ENCODE peak calls at places on chromosomes 4 and X, in ten cellular contexts. One of them, this sample, is unnamed.

GRCh38 chr4:55447826-55448225 is 52.1 kb downstream of the TMEM165 start:
- DNase-seq in cardiac fibroblast: peak; percentile 56
- DNase-seq in RWPE1: no peak
- DNase-seq in CD4-positive, alpha-beta T cell: no peak
- DNase-seq in glutamatergic neuron: no peak
- DNase-seq in progenitor cell of endocrine pancreas: no peak
- DNase-seq in uterus: no peak
- DNase-seq in fibroblast of mammary gland: peak; percentile 57
- DNase-seq in OCI-LY7: no peak
- DNase-seq in AG04450: no peak
- DNase-seq in this sample: no peak

GRCh38 chrX:68196939-68197791 is 236.1 kb downstream of the OPHN1 start:
- DNase-seq in cardiac fibroblast: peak; percentile 56
- DNase-seq in RWPE1: peak; percentile 60
- DNase-seq in CD4-positive, alpha-beta T cell: no peak
- DNase-seq in glutamatergic neuron: peak; percentile 15
- DNase-seq in progenitor cell of endocrine pancreas: peak; percentile 11
- DNase-seq in uterus: peak; percentile 13
- DNase-seq in fibroblast of mammary gland: peak; percentile 53
- DNase-seq in OCI-LY7: peak; percentile 37
- DNase-seq in AG04450: no peak
- DNase-seq in this sample: peak; percentile 4

GRCh38 chr4:4377683-4378082 is 9.2 kb upstream of the NSG1 start:
- DNase-seq in cardiac fibroblast: no peak
- DNase-seq in RWPE1: no peak
- DNase-seq in CD4-positive, alpha-beta T cell: no peak
- DNase-seq in glutamatergic neuron: peak; percentile 75
- DNase-seq in progenitor cell of endocrine pancreas: no peak
- DNase-seq in uterus: no peak
- DNase-seq in fibroblast of mammary gland: no peak
- DNase-seq in OCI-LY7: no peak
- DNase-seq in AG04450: no peak
- DNase-seq in this sample: no peak

GRCh38 chr4:103478729-103479128 is 241.1 kb downstream of the TACR3 start:
- DNase-seq in cardiac fibroblast: no peak
- DNase-seq in RWPE1: no peak
- DNase-seq in CD4-positive, alpha-beta T cell: no peak
- DNase-seq in glutamatergic neuron: no peak
- DNase-seq in progenitor cell of endocrine pancreas: no peak
- DNase-seq in uterus: no peak
- DNase-seq in fibroblast of mammary gland: peak; percentile 45
- DNase-seq in OCI-LY7: no peak
- DNase-seq in AG04450: no peak
- DNase-seq in this sample: no peak

GRCh38 chr4:80196259-80197131 is 808 bp upstream of the PRDM8 start:
- DNase-seq in cardiac fibroblast: no peak
- DNase-seq in RWPE1: no peak
- DNase-seq in CD4-positive, alpha-beta T cell: no peak
- DNase-seq in glutamatergic neuron: peak; percentile 67
- DNase-seq in progenitor cell of endocrine pancreas: no peak
- DNase-seq in uterus: no peak
- DNase-seq in fibroblast of mammary gland: no peak
- DNase-seq in OCI-LY7: no peak
- DNase-seq in AG04450: no peak
- DNase-seq in this sample: no peak

GRCh38 chr4:43987331-43987944 is 461.2 kb downstream of the KCTD8 start:
- DNase-seq in cardiac fibroblast: no peak
- DNase-seq in RWPE1: no peak
- DNase-seq in CD4-positive, alpha-beta T cell: no peak
- DNase-seq in glutamatergic neuron: no peak
- DNase-seq in progenitor cell of endocrine pancreas: no peak
- DNase-seq in uterus: no peak
- DNase-seq in fibroblast of mammary gland: no peak
- DNase-seq in OCI-LY7: no peak
- DNase-seq in AG04450: no peak
- DNase-seq in this sample: no peak

GRCh38 chr4:102139132-102139573 is 206.1 kb downstream of the SLC39A8 start:
- DNase-seq in cardiac fibroblast: peak; percentile 79
- DNase-seq in RWPE1: peak; percentile 54
- DNase-seq in CD4-positive, alpha-beta T cell: no peak
- DNase-seq in glutamatergic neuron: no peak
- DNase-seq in progenitor cell of endocrine pancreas: no peak
- DNase-seq in uterus: no peak
- DNase-seq in fibroblast of mammary gland: peak; percentile 75
- DNase-seq in OCI-LY7: no peak
- DNase-seq in AG04450: no peak
- DNase-seq in this sample: no peak

GRCh38 chr4:141006236-141006802 is 127.0 kb downstream of the RNF150 start:
- DNase-seq in cardiac fibroblast: no peak
- DNase-seq in RWPE1: no peak
- DNase-seq in CD4-positive, alpha-beta T cell: no peak
- DNase-seq in glutamatergic neuron: no peak
- DNase-seq in progenitor cell of endocrine pancreas: no peak
- DNase-seq in uterus: no peak
- DNase-seq in fibroblast of mammary gland: no peak
- DNase-seq in OCI-LY7: no peak
- DNase-seq in AG04450: no peak
- DNase-seq in this sample: no peak

GRCh38 chrX:16870095-16870860 is at the start of gene RBBP7:
- DNase-seq in cardiac fibroblast: peak; percentile 93
- DNase-seq in RWPE1: peak; percentile 81
- DNase-seq in CD4-positive, alpha-beta T cell: peak; percentile 96
- DNase-seq in glutamatergic neuron: peak; percentile 90
- DNase-seq in progenitor cell of endocrine pancreas: peak; percentile 97
- DNase-seq in uterus: peak; percentile 97
- DNase-seq in fibroblast of mammary gland: peak; percentile 90
- DNase-seq in OCI-LY7: peak; percentile 89
- DNase-seq in AG04450: peak; percentile 72
- DNase-seq in this sample: peak; percentile 95

GRCh38 chr4:6692806-6693205 is 872 bp upstream of the S100P start:
- DNase-seq in cardiac fibroblast: peak; percentile 30
- DNase-seq in RWPE1: no peak
- DNase-seq in CD4-positive, alpha-beta T cell: no peak
- DNase-seq in glutamatergic neuron: no peak
- DNase-seq in progenitor cell of endocrine pancreas: no peak
- DNase-seq in uterus: no peak
- DNase-seq in fibroblast of mammary gland: peak; percentile 42
- DNase-seq in OCI-LY7: no peak
- DNase-seq in AG04450: no peak
- DNase-seq in this sample: no peak

GRCh38 chr4:173073939-173074500 is 94.6 kb upstream of the GALNT7 start:
- DNase-seq in cardiac fibroblast: no peak
- DNase-seq in RWPE1: peak; percentile 2
- DNase-seq in CD4-positive, alpha-beta T cell: no peak
- DNase-seq in glutamatergic neuron: no peak
- DNase-seq in progenitor cell of endocrine pancreas: no peak
- DNase-seq in uterus: no peak
- DNase-seq in fibroblast of mammary gland: no peak
- DNase-seq in OCI-LY7: no peak
- DNase-seq in AG04450: no peak
- DNase-seq in this sample: no peak

GRCh38 chr4:75895744-75896314 is 6.4 kb downstream of the PPEF2 start:
- DNase-seq in cardiac fibroblast: peak; percentile 36
- DNase-seq in RWPE1: peak; percentile 20
- DNase-seq in CD4-positive, alpha-beta T cell: no peak
- DNase-seq in glutamatergic neuron: no peak
- DNase-seq in progenitor cell of endocrine pancreas: no peak
- DNase-seq in uterus: no peak
- DNase-seq in fibroblast of mammary gland: peak; percentile 38
- DNase-seq in OCI-LY7: peak; percentile 51
- DNase-seq in AG04450: no peak
- DNase-seq in this sample: no peak

GRCh38 chr4:8559524-8560264 is 20.5 kb upstream of the GPR78 start:
- DNase-seq in cardiac fibroblast: no peak
- DNase-seq in RWPE1: no peak
- DNase-seq in CD4-positive, alpha-beta T cell: no peak
- DNase-seq in glutamatergic neuron: peak; percentile 2
- DNase-seq in progenitor cell of endocrine pancreas: no peak
- DNase-seq in uterus: no peak
- DNase-seq in fibroblast of mammary gland: no peak
- DNase-seq in OCI-LY7: no peak
- DNase-seq in AG04450: no peak
- DNase-seq in this sample: no peak

GRCh38 chr4:47531241-47531953 is 46.3 kb downstream of the ATP10D start:
- DNase-seq in cardiac fibroblast: peak; percentile 77
- DNase-seq in RWPE1: peak; percentile 70
- DNase-seq in CD4-positive, alpha-beta T cell: peak; percentile 36
- DNase-seq in glutamatergic neuron: no peak
- DNase-seq in progenitor cell of endocrine pancreas: no peak
- DNase-seq in uterus: no peak
- DNase-seq in fibroblast of mammary gland: peak; percentile 88
- DNase-seq in OCI-LY7: no peak
- DNase-seq in AG04450: peak; percentile 47
- DNase-seq in this sample: no peak

GRCh38 chr4:80268081-80268823 is 1.8 kb downstream of the FGF5 start:
- DNase-seq in cardiac fibroblast: no peak
- DNase-seq in RWPE1: no peak
- DNase-seq in CD4-positive, alpha-beta T cell: no peak
- DNase-seq in glutamatergic neuron: peak; percentile 30
- DNase-seq in progenitor cell of endocrine pancreas: no peak
- DNase-seq in uterus: no peak
- DNase-seq in fibroblast of mammary gland: peak; percentile 42
- DNase-seq in OCI-LY7: no peak
- DNase-seq in AG04450: no peak
- DNase-seq in this sample: no peak

DNA sequence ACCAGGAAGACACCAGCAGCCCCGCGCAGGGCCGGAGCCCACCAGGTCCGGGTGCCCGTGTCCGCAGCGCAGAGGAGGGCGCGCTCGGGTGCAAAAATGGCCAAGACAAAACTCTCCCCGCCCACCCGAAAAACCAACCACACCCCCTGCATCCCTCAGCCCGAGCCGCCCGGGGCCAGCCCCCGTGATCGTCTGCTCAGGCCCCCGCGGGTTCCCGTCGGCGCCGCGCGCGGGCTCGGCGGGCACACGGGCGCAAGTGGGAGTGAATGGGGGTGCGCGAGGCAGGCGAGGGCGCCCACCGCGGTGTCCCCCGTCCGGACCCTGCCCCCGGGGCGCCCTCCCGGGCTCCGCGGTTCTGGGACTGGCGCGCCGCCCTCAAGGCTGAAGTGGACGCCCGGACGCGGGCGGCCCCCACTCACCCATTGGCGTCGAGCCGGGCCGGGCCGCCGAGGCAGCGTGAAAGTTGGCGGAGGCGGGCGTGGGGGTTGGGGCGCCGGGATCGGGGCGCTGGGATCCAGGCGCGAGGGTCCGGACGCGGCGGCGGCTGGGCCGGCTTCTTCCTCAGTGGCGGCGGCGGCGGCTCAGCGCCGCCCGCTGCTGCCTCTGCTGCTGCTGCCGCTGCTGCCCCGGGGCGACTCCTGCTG is 390 bp downstream of the SH3KBP1 start:
- DNase-seq in cardiac fibroblast: peak; percentile 8
- DNase-seq in RWPE1: peak; percentile 7
- DNase-seq in CD4-positive, alpha-beta T cell: peak; percentile 17
- DNase-seq in glutamatergic neuron: peak; percentile 23
- DNase-seq in progenitor cell of endocrine pancreas: peak; percentile 10
- DNase-seq in uterus: peak; percentile 24
- DNase-seq in fibroblast of mammary gland: no peak
- DNase-seq in OCI-LY7: no peak
- DNase-seq in AG04450: no peak
- DNase-seq in this sample: peak; percentile 8
- TF ChIP-seq CTCF in cardiac fibroblast: no peak
- TF ChIP-seq CTCF in RWPE1: no peak
- TF ChIP-seq CTCF in CD4-positive, alpha-beta T cell: no peak
- TF ChIP-seq CTCF in glutamatergic neuron: no peak
- TF ChIP-seq CTCF in progenitor cell of endocrine pancreas: no peak
- TF ChIP-seq CTCF in uterus: no peak
- TF ChIP-seq CTCF in fibroblast of mammary gland: no peak
- TF ChIP-seq CTCF in OCI-LY7: no peak
- TF ChIP-seq CTCF in AG04450: no peak
- TF ChIP-seq CTCF in this sample: no peak

GRCh38 chrX:42978655-42979379 is 200.9 kb upstream of the PPP1R2C start:
- DNase-seq in cardiac fibroblast: no peak
- DNase-seq in RWPE1: no peak
- DNase-seq in CD4-positive, alpha-beta T cell: no peak
- DNase-seq in glutamatergic neuron: no peak
- DNase-seq in progenitor cell of endocrine pancreas: no peak
- DNase-seq in uterus: no peak
- DNase-seq in fibroblast of mammary gland: no peak
- DNase-seq in OCI-LY7: no peak
- DNase-seq in AG04450: no peak
- DNase-seq in this sample: no peak

GRCh38 chrX:42975906-42976305 is 197.9 kb upstream of the PPP1R2C start:
- DNase-seq in cardiac fibroblast: no peak
- DNase-seq in RWPE1: no peak
- DNase-seq in CD4-positive, alpha-beta T cell: no peak
- DNase-seq in glutamatergic neuron: no peak
- DNase-seq in progenitor cell of endocrine pancreas: no peak
- DNase-seq in uterus: no peak
- DNase-seq in fibroblast of mammary gland: no peak
- DNase-seq in OCI-LY7: no peak
- DNase-seq in AG04450: no peak
- DNase-seq in this sample: no peak

GRCh38 chrX:42973321-42973720 is 195.4 kb upstream of the PPP1R2C start:
- DNase-seq in cardiac fibroblast: no peak
- DNase-seq in RWPE1: no peak
- DNase-seq in CD4-positive, alpha-beta T cell: no peak
- DNase-seq in glutamatergic neuron: no peak
- DNase-seq in progenitor cell of endocrine pancreas: no peak
- DNase-seq in uterus: no peak
- DNase-seq in fibroblast of mammary gland: no peak
- DNase-seq in OCI-LY7: no peak
- DNase-seq in AG04450: no peak
- DNase-seq in this sample: no peak

GRCh38 chrX:42976729-42977366 is 198.9 kb upstream of the PPP1R2C start:
- DNase-seq in cardiac fibroblast: no peak
- DNase-seq in RWPE1: no peak
- DNase-seq in CD4-positive, alpha-beta T cell: no peak
- DNase-seq in glutamatergic neuron: no peak
- DNase-seq in progenitor cell of endocrine pancreas: no peak
- DNase-seq in uterus: no peak
- DNase-seq in fibroblast of mammary gland: no peak
- DNase-seq in OCI-LY7: peak; percentile 19
- DNase-seq in AG04450: no peak
- DNase-seq in this sample: no peak
- TF ChIP-seq CTCF in cardiac fibroblast: no peak
- TF ChIP-seq CTCF in RWPE1: no peak
- TF ChIP-seq CTCF in CD4-positive, alpha-beta T cell: no peak
- TF ChIP-seq CTCF in glutamatergic neuron: no peak
- TF ChIP-seq CTCF in progenitor cell of endocrine pancreas: no peak
- TF ChIP-seq CTCF in uterus: no peak
- TF ChIP-seq CTCF in fibroblast of mammary gland: no peak
- TF ChIP-seq CTCF in OCI-LY7: peak; percentile 49
- TF ChIP-seq CTCF in AG04450: no peak
- TF ChIP-seq CTCF in this sample: no peak

GRCh38 chr4:53748328-53748772 is 157.1 kb upstream of the LNX1 start:
- DNase-seq in cardiac fibroblast: no peak
- DNase-seq in RWPE1: no peak
- DNase-seq in CD4-positive, alpha-beta T cell: no peak
- DNase-seq in glutamatergic neuron: no peak
- DNase-seq in progenitor cell of endocrine pancreas: no peak
- DNase-seq in uterus: no peak
- DNase-seq in fibroblast of mammary gland: no peak
- DNase-seq in OCI-LY7: peak; percentile 99
- DNase-seq in AG04450: no peak
- DNase-seq in this sample: no peak
- TF ChIP-seq CTCF in cardiac fibroblast: no peak
- TF ChIP-seq CTCF in RWPE1: no peak
- TF ChIP-seq CTCF in CD4-positive, alpha-beta T cell: no peak
- TF ChIP-seq CTCF in glutamatergic neuron: no peak
- TF ChIP-seq CTCF in progenitor cell of endocrine pancreas: no peak
- TF ChIP-seq CTCF in uterus: no peak
- TF ChIP-seq CTCF in fibroblast of mammary gland: no peak
- TF ChIP-seq CTCF in OCI-LY7: no peak
- TF ChIP-seq CTCF in AG04450: no peak
- TF ChIP-seq CTCF in this sample: no peak

GRCh38 chrX:115679460-115679859 is 118.5 kb downstream of the PLS3 start:
- DNase-seq in cardiac fibroblast: peak; percentile 56
- DNase-seq in RWPE1: peak; percentile 24
- DNase-seq in CD4-positive, alpha-beta T cell: no peak
- DNase-seq in glutamatergic neuron: no peak
- DNase-seq in progenitor cell of endocrine pancreas: no peak
- DNase-seq in uterus: no peak
- DNase-seq in fibroblast of mammary gland: peak; percentile 46
- DNase-seq in OCI-LY7: no peak
- DNase-seq in AG04450: no peak
- DNase-seq in this sample: no peak
- TF ChIP-seq CTCF in cardiac fibroblast: peak; percentile 40
- TF ChIP-seq CTCF in RWPE1: peak; percentile 22
- TF ChIP-seq CTCF in CD4-positive, alpha-beta T cell: no peak
- TF ChIP-seq CTCF in glutamatergic neuron: no peak
- TF ChIP-seq CTCF in progenitor cell of endocrine pancreas: peak; percentile 41
- TF ChIP-seq CTCF in uterus: peak; percentile 50
- TF ChIP-seq CTCF in fibroblast of mammary gland: peak; percentile 56
- TF ChIP-seq CTCF in OCI-LY7: no peak
- TF ChIP-seq CTCF in AG04450: peak; percentile 55
- TF ChIP-seq CTCF in this sample: peak; percentile 69

This sample was measured in neural crest cell.